ENCODE peak calls at places on chromosome 9, in ten cellular contexts. One of them, this sample, is unnamed.

GRCh38 chr9:98334796-98335195 is 79.3 kb upstream of the TBC1D2 start:
- DNase-seq in H7: no peak
- DNase-seq in NCI-H1092: no peak
- DNase-seq in activated CD8-positive, alpha-beta memory T cell treated with anti-CD3 and anti-CD28 coated beads for 48 hours: no peak
- DNase-seq in DMS 273 treated with DMSO at 0.1 percent for 48 hours: no peak
- DNase-seq in left cardiac atrium: no peak
- DNase-seq in AG20443: no peak
- DNase-seq in epithelial cell of esophagus: no peak
- DNase-seq in RWPE1: no peak
- DNase-seq in stimulated activated CD8-positive, alpha-beta memory T cell treated with anti-CD3 and anti-CD28 coated beads, Interleukin-7, amount 100 ng/mL, for 48 hours: no peak
- DNase-seq in this sample: no peak

GRCh38 chr9:114271556-114272510 is 51.1 kb upstream of the ORM1 start:
- DNase-seq in H7: peak; percentile 87
- DNase-seq in NCI-H1092: no peak
- DNase-seq in activated CD8-positive, alpha-beta memory T cell treated with anti-CD3 and anti-CD28 coated beads for 48 hours: no peak
- DNase-seq in DMS 273 treated with DMSO at 0.1 percent for 48 hours: no peak
- DNase-seq in left cardiac atrium: peak; percentile 61
- DNase-seq in AG20443: peak; percentile 69
- DNase-seq in epithelial cell of esophagus: peak; percentile 67
- DNase-seq in RWPE1: no peak
- DNase-seq in stimulated activated CD8-positive, alpha-beta memory T cell treated with anti-CD3 and anti-CD28 coated beads, Interleukin-7, amount 100 ng/mL, for 48 hours: no peak
- DNase-seq in this sample: peak; percentile 78

GRCh38 chr9:79962836-79963235 is 391.1 kb downstream of the TLE4 start:
- DNase-seq in H7: no peak
- DNase-seq in NCI-H1092: no peak
- DNase-seq in activated CD8-positive, alpha-beta memory T cell treated with anti-CD3 and anti-CD28 coated beads for 48 hours: no peak
- DNase-seq in DMS 273 treated with DMSO at 0.1 percent for 48 hours: no peak
- DNase-seq in left cardiac atrium: no peak
- DNase-seq in AG20443: no peak
- DNase-seq in epithelial cell of esophagus: no peak
- DNase-seq in RWPE1: no peak
- DNase-seq in stimulated activated CD8-positive, alpha-beta memory T cell treated with anti-CD3 and anti-CD28 coated beads, Interleukin-7, amount 100 ng/mL, for 48 hours: no peak
- DNase-seq in this sample: no peak

GRCh38 chr9:135070198-135070951 is 17.1 kb upstream of the OLFM1 start:
- DNase-seq in H7: peak; percentile 81
- DNase-seq in NCI-H1092: no peak
- DNase-seq in activated CD8-positive, alpha-beta memory T cell treated with anti-CD3 and anti-CD28 coated beads for 48 hours: no peak
- DNase-seq in DMS 273 treated with DMSO at 0.1 percent for 48 hours: no peak
- DNase-seq in left cardiac atrium: no peak
- DNase-seq in AG20443: no peak
- DNase-seq in epithelial cell of esophagus: no peak
- DNase-seq in RWPE1: no peak
- DNase-seq in stimulated activated CD8-positive, alpha-beta memory T cell treated with anti-CD3 and anti-CD28 coated beads, Interleukin-7, amount 100 ng/mL, for 48 hours: no peak
- DNase-seq in this sample: peak; percentile 66

GRCh38 chr9:104927216-104927911 is 591 bp downstream of the ABCA1 start:
- DNase-seq in H7: peak; percentile 72
- DNase-seq in NCI-H1092: peak; percentile 7
- DNase-seq in activated CD8-positive, alpha-beta memory T cell treated with anti-CD3 and anti-CD28 coated beads for 48 hours: peak; percentile 23
- DNase-seq in DMS 273 treated with DMSO at 0.1 percent for 48 hours: peak; percentile 29
- DNase-seq in left cardiac atrium: no peak
- DNase-seq in AG20443: peak; percentile 45
- DNase-seq in epithelial cell of esophagus: peak; percentile 61
- DNase-seq in RWPE1: peak; percentile 63
- DNase-seq in stimulated activated CD8-positive, alpha-beta memory T cell treated with anti-CD3 and anti-CD28 coated beads, Interleukin-7, amount 100 ng/mL, for 48 hours: no peak
- DNase-seq in this sample: peak; percentile 66

GRCh38 chr9:117480251-117480650 is 65.4 kb upstream of the ASTN2 start:
- DNase-seq in H7: no peak
- DNase-seq in NCI-H1092: no peak
- DNase-seq in activated CD8-positive, alpha-beta memory T cell treated with anti-CD3 and anti-CD28 coated beads for 48 hours: no peak
- DNase-seq in DMS 273 treated with DMSO at 0.1 percent for 48 hours: no peak
- DNase-seq in left cardiac atrium: no peak
- DNase-seq in AG20443: no peak
- DNase-seq in epithelial cell of esophagus: peak; percentile 28
- DNase-seq in RWPE1: no peak
- DNase-seq in stimulated activated CD8-positive, alpha-beta memory T cell treated with anti-CD3 and anti-CD28 coated beads, Interleukin-7, amount 100 ng/mL, for 48 hours: no peak
- DNase-seq in this sample: no peak

GRCh38 chr9:93681316-93682154 is 105.2 kb downstream of the PHF2 start:
- DNase-seq in H7: no peak
- DNase-seq in NCI-H1092: no peak
- DNase-seq in activated CD8-positive, alpha-beta memory T cell treated with anti-CD3 and anti-CD28 coated beads for 48 hours: no peak
- DNase-seq in DMS 273 treated with DMSO at 0.1 percent for 48 hours: no peak
- DNase-seq in left cardiac atrium: no peak
- DNase-seq in AG20443: peak; percentile 9
- DNase-seq in epithelial cell of esophagus: no peak
- DNase-seq in RWPE1: no peak
- DNase-seq in stimulated activated CD8-positive, alpha-beta memory T cell treated with anti-CD3 and anti-CD28 coated beads, Interleukin-7, amount 100 ng/mL, for 48 hours: no peak
- DNase-seq in this sample: peak; percentile 16

GRCh38 chr9:127336708-127337352 is 60.1 kb upstream of the SLC2A8 start:
- DNase-seq in H7: no peak
- DNase-seq in NCI-H1092: no peak
- DNase-seq in activated CD8-positive, alpha-beta memory T cell treated with anti-CD3 and anti-CD28 coated beads for 48 hours: no peak
- DNase-seq in DMS 273 treated with DMSO at 0.1 percent for 48 hours: peak; percentile 15
- DNase-seq in left cardiac atrium: peak; percentile 81
- DNase-seq in AG20443: peak; percentile 84
- DNase-seq in epithelial cell of esophagus: peak; percentile 93
- DNase-seq in RWPE1: peak; percentile 92
- DNase-seq in stimulated activated CD8-positive, alpha-beta memory T cell treated with anti-CD3 and anti-CD28 coated beads, Interleukin-7, amount 100 ng/mL, for 48 hours: no peak
- DNase-seq in this sample: no peak

GRCh38 chr9:89436326-89436725 is 61.6 kb downstream of the SEMA4D start:
- DNase-seq in H7: peak; percentile 62
- DNase-seq in NCI-H1092: no peak
- DNase-seq in activated CD8-positive, alpha-beta memory T cell treated with anti-CD3 and anti-CD28 coated beads for 48 hours: no peak
- DNase-seq in DMS 273 treated with DMSO at 0.1 percent for 48 hours: no peak
- DNase-seq in left cardiac atrium: no peak
- DNase-seq in AG20443: no peak
- DNase-seq in epithelial cell of esophagus: no peak
- DNase-seq in RWPE1: no peak
- DNase-seq in stimulated activated CD8-positive, alpha-beta memory T cell treated with anti-CD3 and anti-CD28 coated beads, Interleukin-7, amount 100 ng/mL, for 48 hours: no peak
- DNase-seq in this sample: no peak

GRCh38 chr9:31347082-31347617 is 1037.3 kb upstream of the ACO1 start:
- DNase-seq in H7: no peak
- DNase-seq in NCI-H1092: no peak
- DNase-seq in activated CD8-positive, alpha-beta memory T cell treated with anti-CD3 and anti-CD28 coated beads for 48 hours: no peak
- DNase-seq in DMS 273 treated with DMSO at 0.1 percent for 48 hours: no peak
- DNase-seq in left cardiac atrium: no peak
- DNase-seq in AG20443: no peak
- DNase-seq in epithelial cell of esophagus: peak; percentile 59
- DNase-seq in RWPE1: no peak
- DNase-seq in stimulated activated CD8-positive, alpha-beta memory T cell treated with anti-CD3 and anti-CD28 coated beads, Interleukin-7, amount 100 ng/mL, for 48 hours: no peak
- DNase-seq in this sample: no peak

GRCh38 chr9:99822596-99823391 is 1.1 kb downstream of the NR4A3 start:
- DNase-seq in H7: peak; percentile 75
- DNase-seq in NCI-H1092: peak; percentile 24
- DNase-seq in activated CD8-positive, alpha-beta memory T cell treated with anti-CD3 and anti-CD28 coated beads for 48 hours: no peak
- DNase-seq in DMS 273 treated with DMSO at 0.1 percent for 48 hours: peak; percentile 46
- DNase-seq in left cardiac atrium: peak; percentile 35
- DNase-seq in AG20443: peak; percentile 43
- DNase-seq in epithelial cell of esophagus: peak; percentile 41
- DNase-seq in RWPE1: peak; percentile 56
- DNase-seq in stimulated activated CD8-positive, alpha-beta memory T cell treated with anti-CD3 and anti-CD28 coated beads, Interleukin-7, amount 100 ng/mL, for 48 hours: no peak
- DNase-seq in this sample: peak; percentile 68

GRCh38 chr9:33443047-33443446 is 4.3 kb downstream of the AQP3 start:
- DNase-seq in H7: no peak
- DNase-seq in NCI-H1092: no peak
- DNase-seq in activated CD8-positive, alpha-beta memory T cell treated with anti-CD3 and anti-CD28 coated beads for 48 hours: no peak
- DNase-seq in DMS 273 treated with DMSO at 0.1 percent for 48 hours: no peak
- DNase-seq in left cardiac atrium: no peak
- DNase-seq in AG20443: no peak
- DNase-seq in epithelial cell of esophagus: peak; percentile 77
- DNase-seq in RWPE1: peak; percentile 83
- DNase-seq in stimulated activated CD8-positive, alpha-beta memory T cell treated with anti-CD3 and anti-CD28 coated beads, Interleukin-7, amount 100 ng/mL, for 48 hours: no peak
- DNase-seq in this sample: no peak

GRCh38 chr9:125815568-125815967 is 68.4 kb downstream of the PBX3 start:
- DNase-seq in H7: no peak
- DNase-seq in NCI-H1092: no peak
- DNase-seq in activated CD8-positive, alpha-beta memory T cell treated with anti-CD3 and anti-CD28 coated beads for 48 hours: no peak
- DNase-seq in DMS 273 treated with DMSO at 0.1 percent for 48 hours: no peak
- DNase-seq in left cardiac atrium: no peak
- DNase-seq in AG20443: peak; percentile 9
- DNase-seq in epithelial cell of esophagus: peak; percentile 83
- DNase-seq in RWPE1: peak; percentile 79
- DNase-seq in stimulated activated CD8-positive, alpha-beta memory T cell treated with anti-CD3 and anti-CD28 coated beads, Interleukin-7, amount 100 ng/mL, for 48 hours: no peak
- DNase-seq in this sample: no peak

GRCh38 chr9:137194909-137195308 is 5.6 kb downstream of the TPRN start:
- DNase-seq in H7: no peak
- DNase-seq in NCI-H1092: no peak
- DNase-seq in activated CD8-positive, alpha-beta memory T cell treated with anti-CD3 and anti-CD28 coated beads for 48 hours: no peak
- DNase-seq in DMS 273 treated with DMSO at 0.1 percent for 48 hours: no peak
- DNase-seq in left cardiac atrium: no peak
- DNase-seq in AG20443: no peak
- DNase-seq in epithelial cell of esophagus: peak; percentile 33
- DNase-seq in RWPE1: no peak
- DNase-seq in stimulated activated CD8-positive, alpha-beta memory T cell treated with anti-CD3 and anti-CD28 coated beads, Interleukin-7, amount 100 ng/mL, for 48 hours: no peak
- DNase-seq in this sample: no peak

GRCh38 chr9:98960409-98960808 is 16.7 kb downstream of the COL15A1 start:
- DNase-seq in H7: no peak
- DNase-seq in NCI-H1092: no peak
- DNase-seq in activated CD8-positive, alpha-beta memory T cell treated with anti-CD3 and anti-CD28 coated beads for 48 hours: no peak
- DNase-seq in DMS 273 treated with DMSO at 0.1 percent for 48 hours: no peak
- DNase-seq in left cardiac atrium: no peak
- DNase-seq in AG20443: no peak
- DNase-seq in epithelial cell of esophagus: no peak
- DNase-seq in RWPE1: no peak
- DNase-seq in stimulated activated CD8-positive, alpha-beta memory T cell treated with anti-CD3 and anti-CD28 coated beads, Interleukin-7, amount 100 ng/mL, for 48 hours: no peak
- DNase-seq in this sample: no peak

GRCh38 chr9:136992819-136993369 is 672 bp downstream of the PAXX start:
- DNase-seq in H7: no peak
- DNase-seq in NCI-H1092: no peak
- DNase-seq in activated CD8-positive, alpha-beta memory T cell treated with anti-CD3 and anti-CD28 coated beads for 48 hours: no peak
- DNase-seq in DMS 273 treated with DMSO at 0.1 percent for 48 hours: no peak
- DNase-seq in left cardiac atrium: no peak
- DNase-seq in AG20443: no peak
- DNase-seq in epithelial cell of esophagus: no peak
- DNase-seq in RWPE1: no peak
- DNase-seq in stimulated activated CD8-positive, alpha-beta memory T cell treated with anti-CD3 and anti-CD28 coated beads, Interleukin-7, amount 100 ng/mL, for 48 hours: no peak
- DNase-seq in this sample: no peak

GRCh38 chr9:133700861-133701320 is 37.3 kb downstream of the SARDH start:
- DNase-seq in H7: no peak
- DNase-seq in NCI-H1092: no peak
- DNase-seq in activated CD8-positive, alpha-beta memory T cell treated with anti-CD3 and anti-CD28 coated beads for 48 hours: no peak
- DNase-seq in DMS 273 treated with DMSO at 0.1 percent for 48 hours: no peak
- DNase-seq in left cardiac atrium: no peak
- DNase-seq in AG20443: no peak
- DNase-seq in epithelial cell of esophagus: no peak
- DNase-seq in RWPE1: no peak
- DNase-seq in stimulated activated CD8-positive, alpha-beta memory T cell treated with anti-CD3 and anti-CD28 coated beads, Interleukin-7, amount 100 ng/mL, for 48 hours: no peak
- DNase-seq in this sample: no peak

GRCh38 chr9:127452481-127453092 is 1.3 kb downstream of the LRSAM1 start:
- DNase-seq in H7: no peak
- DNase-seq in NCI-H1092: no peak
- DNase-seq in activated CD8-positive, alpha-beta memory T cell treated with anti-CD3 and anti-CD28 coated beads for 48 hours: no peak
- DNase-seq in DMS 273 treated with DMSO at 0.1 percent for 48 hours: no peak
- DNase-seq in left cardiac atrium: peak; percentile 70
- DNase-seq in AG20443: no peak
- DNase-seq in epithelial cell of esophagus: no peak
- DNase-seq in RWPE1: no peak
- DNase-seq in stimulated activated CD8-positive, alpha-beta memory T cell treated with anti-CD3 and anti-CD28 coated beads, Interleukin-7, amount 100 ng/mL, for 48 hours: no peak
- DNase-seq in this sample: peak; percentile 68

GRCh38 chr9:117547904-117548303 is 133.0 kb upstream of the ASTN2 start:
- DNase-seq in H7: no peak
- DNase-seq in NCI-H1092: no peak
- DNase-seq in activated CD8-positive, alpha-beta memory T cell treated with anti-CD3 and anti-CD28 coated beads for 48 hours: no peak
- DNase-seq in DMS 273 treated with DMSO at 0.1 percent for 48 hours: no peak
- DNase-seq in left cardiac atrium: no peak
- DNase-seq in AG20443: no peak
- DNase-seq in epithelial cell of esophagus: no peak
- DNase-seq in RWPE1: no peak
- DNase-seq in stimulated activated CD8-positive, alpha-beta memory T cell treated with anti-CD3 and anti-CD28 coated beads, Interleukin-7, amount 100 ng/mL, for 48 hours: no peak
- DNase-seq in this sample: no peak

GRCh38 chr9:70792796-70793195 is 328.6 kb downstream of the TRPM3 start:
- DNase-seq in H7: no peak
- DNase-seq in NCI-H1092: no peak
- DNase-seq in activated CD8-positive, alpha-beta memory T cell treated with anti-CD3 and anti-CD28 coated beads for 48 hours: no peak
- DNase-seq in DMS 273 treated with DMSO at 0.1 percent for 48 hours: no peak
- DNase-seq in left cardiac atrium: no peak
- DNase-seq in AG20443: no peak
- DNase-seq in epithelial cell of esophagus: no peak
- DNase-seq in RWPE1: no peak
- DNase-seq in stimulated activated CD8-positive, alpha-beta memory T cell treated with anti-CD3 and anti-CD28 coated beads, Interleukin-7, amount 100 ng/mL, for 48 hours: no peak
- DNase-seq in this sample: no peak

GRCh38 chr9:129080312-129080607 is 651 bp upstream of the DOLPP1 start:
- DNase-seq in H7: no peak
- DNase-seq in NCI-H1092: no peak
- DNase-seq in activated CD8-positive, alpha-beta memory T cell treated with anti-CD3 and anti-CD28 coated beads for 48 hours: no peak
- DNase-seq in DMS 273 treated with DMSO at 0.1 percent for 48 hours: no peak
- DNase-seq in left cardiac atrium: no peak
- DNase-seq in AG20443: no peak
- DNase-seq in epithelial cell of esophagus: no peak
- DNase-seq in RWPE1: no peak
- DNase-seq in stimulated activated CD8-positive, alpha-beta memory T cell treated with anti-CD3 and anti-CD28 coated beads, Interleukin-7, amount 100 ng/mL, for 48 hours: no peak
- DNase-seq in this sample: no peak

GRCh38 chr9:37936965-37937364 is 33.0 kb upstream of the SLC25A51 start:
- DNase-seq in H7: no peak
- DNase-seq in NCI-H1092: no peak
- DNase-seq in activated CD8-positive, alpha-beta memory T cell treated with anti-CD3 and anti-CD28 coated beads for 48 hours: no peak
- DNase-seq in DMS 273 treated with DMSO at 0.1 percent for 48 hours: no peak
- DNase-seq in left cardiac atrium: no peak
- DNase-seq in AG20443: peak; percentile 85
- DNase-seq in epithelial cell of esophagus: peak; percentile 83
- DNase-seq in RWPE1: peak; percentile 48
- DNase-seq in stimulated activated CD8-positive, alpha-beta memory T cell treated with anti-CD3 and anti-CD28 coated beads, Interleukin-7, amount 100 ng/mL, for 48 hours: no peak
- DNase-seq in this sample: peak; percentile 76

GRCh38 chr9:2281031-2281802 is 266.1 kb downstream of the SMARCA2 start:
- DNase-seq in H7: peak; percentile 74
- DNase-seq in NCI-H1092: no peak
- DNase-seq in activated CD8-positive, alpha-beta memory T cell treated with anti-CD3 and anti-CD28 coated beads for 48 hours: no peak
- DNase-seq in DMS 273 treated with DMSO at 0.1 percent for 48 hours: no peak
- DNase-seq in left cardiac atrium: no peak
- DNase-seq in AG20443: peak; percentile 34
- DNase-seq in epithelial cell of esophagus: peak; percentile 51
- DNase-seq in RWPE1: peak; percentile 5
- DNase-seq in stimulated activated CD8-positive, alpha-beta memory T cell treated with anti-CD3 and anti-CD28 coated beads, Interleukin-7, amount 100 ng/mL, for 48 hours: no peak
- DNase-seq in this sample: no peak

GRCh38 chr9:128033609-128034008 is 33.5 kb downstream of the NAIF1 start:
- DNase-seq in H7: no peak
- DNase-seq in NCI-H1092: no peak
- DNase-seq in activated CD8-positive, alpha-beta memory T cell treated with anti-CD3 and anti-CD28 coated beads for 48 hours: no peak
- DNase-seq in DMS 273 treated with DMSO at 0.1 percent for 48 hours: no peak
- DNase-seq in left cardiac atrium: no peak
- DNase-seq in AG20443: no peak
- DNase-seq in epithelial cell of esophagus: no peak
- DNase-seq in RWPE1: no peak
- DNase-seq in stimulated activated CD8-positive, alpha-beta memory T cell treated with anti-CD3 and anti-CD28 coated beads, Interleukin-7, amount 100 ng/mL, for 48 hours: no peak
- DNase-seq in this sample: no peak

GRCh38 chr9:135622415-135623020 is 16.8 kb downstream of the GLT6D1 start:
- DNase-seq in H7: no peak
- DNase-seq in NCI-H1092: no peak
- DNase-seq in activated CD8-positive, alpha-beta memory T cell treated with anti-CD3 and anti-CD28 coated beads for 48 hours: no peak
- DNase-seq in DMS 273 treated with DMSO at 0.1 percent for 48 hours: no peak
- DNase-seq in left cardiac atrium: no peak
- DNase-seq in AG20443: no peak
- DNase-seq in epithelial cell of esophagus: no peak
- DNase-seq in RWPE1: no peak
- DNase-seq in stimulated activated CD8-positive, alpha-beta memory T cell treated with anti-CD3 and anti-CD28 coated beads, Interleukin-7, amount 100 ng/mL, for 48 hours: no peak
- DNase-seq in this sample: no peak

GRCh38 chr9:127566351-127567001 is 45.6 kb upstream of the STXBP1 start:
- DNase-seq in H7: peak; percentile 67
- DNase-seq in NCI-H1092: no peak
- DNase-seq in activated CD8-positive, alpha-beta memory T cell treated with anti-CD3 and anti-CD28 coated beads for 48 hours: no peak
- DNase-seq in DMS 273 treated with DMSO at 0.1 percent for 48 hours: no peak
- DNase-seq in left cardiac atrium: no peak
- DNase-seq in AG20443: no peak
- DNase-seq in epithelial cell of esophagus: peak; percentile 65
- DNase-seq in RWPE1: peak; percentile 85
- DNase-seq in stimulated activated CD8-positive, alpha-beta memory T cell treated with anti-CD3 and anti-CD28 coated beads, Interleukin-7, amount 100 ng/mL, for 48 hours: no peak
- DNase-seq in this sample: no peak

GRCh38 chr9:69171517-69171916 is 2.6 kb upstream of the TJP2 start:
- DNase-seq in H7: no peak
- DNase-seq in NCI-H1092: no peak
- DNase-seq in activated CD8-positive, alpha-beta memory T cell treated with anti-CD3 and anti-CD28 coated beads for 48 hours: no peak
- DNase-seq in DMS 273 treated with DMSO at 0.1 percent for 48 hours: no peak
- DNase-seq in left cardiac atrium: no peak
- DNase-seq in AG20443: no peak
- DNase-seq in epithelial cell of esophagus: no peak
- DNase-seq in RWPE1: no peak
- DNase-seq in stimulated activated CD8-positive, alpha-beta memory T cell treated with anti-CD3 and anti-CD28 coated beads, Interleukin-7, amount 100 ng/mL, for 48 hours: no peak
- DNase-seq in this sample: no peak

GRCh38 chr9:99241106-99241505 is 19.0 kb downstream of the SEC61B start:
- DNase-seq in H7: no peak
- DNase-seq in NCI-H1092: no peak
- DNase-seq in activated CD8-positive, alpha-beta memory T cell treated with anti-CD3 and anti-CD28 coated beads for 48 hours: no peak
- DNase-seq in DMS 273 treated with DMSO at 0.1 percent for 48 hours: no peak
- DNase-seq in left cardiac atrium: no peak
- DNase-seq in AG20443: no peak
- DNase-seq in epithelial cell of esophagus: no peak
- DNase-seq in RWPE1: no peak
- DNase-seq in stimulated activated CD8-positive, alpha-beta memory T cell treated with anti-CD3 and anti-CD28 coated beads, Interleukin-7, amount 100 ng/mL, for 48 hours: no peak
- DNase-seq in this sample: no peak